ENCODE peak calls at places on chromosome 14, in eight cellular contexts. One of them, this sample, is unnamed.
A peak's percentile ranks its signal among the peaks of the same experiment; 100 is the strongest.

GRCh38 chr14:58078471-58078870 is 73.5 kb downstream of the ARMH4 start:
- DNase-seq in epithelial cell of proximal tubule: no peak
- DNase-seq in OCI-LY7: no peak
- DNase-seq in lower leg skin: no peak
- DNase-seq in CD4-positive, alpha-beta T cell: no peak
- DNase-seq in right lobe of liver: no peak
- DNase-seq in MM.1S: no peak
- DNase-seq in right atrium auricular region: no peak
- DNase-seq in this sample: no peak

GRCh38 chr14:99729991-99730875 is 46.1 kb downstream of the CYP46A1 start:
- DNase-seq in epithelial cell of proximal tubule: no peak
- DNase-seq in OCI-LY7: peak; percentile 54
- DNase-seq in lower leg skin: peak; percentile 91
- DNase-seq in CD4-positive, alpha-beta T cell: peak; percentile 56
- DNase-seq in right lobe of liver: peak; percentile 71
- DNase-seq in MM.1S: peak; percentile 39
- DNase-seq in right atrium auricular region: peak; percentile 59
- DNase-seq in this sample: peak; percentile 79

GRCh38 chr14:75829316-75829715 is 152.5 kb downstream of the TGFB3 start:
- DNase-seq in epithelial cell of proximal tubule: no peak
- DNase-seq in OCI-LY7: no peak
- DNase-seq in lower leg skin: no peak
- DNase-seq in CD4-positive, alpha-beta T cell: no peak
- DNase-seq in right lobe of liver: no peak
- DNase-seq in MM.1S: no peak
- DNase-seq in right atrium auricular region: no peak
- DNase-seq in this sample: no peak

GRCh38 chr14:106844608-106845285 is 1318.4 kb downstream of the TMEM121 start:
- DNase-seq in epithelial cell of proximal tubule: no peak
- DNase-seq in OCI-LY7: peak; percentile 82
- DNase-seq in lower leg skin: peak; percentile 94
- DNase-seq in CD4-positive, alpha-beta T cell: peak; percentile 47
- DNase-seq in right lobe of liver: peak; percentile 76
- DNase-seq in MM.1S: no peak
- DNase-seq in right atrium auricular region: no peak
- DNase-seq in this sample: peak; percentile 65

GRCh38 chr14:77100961-77101360 is 2.9 kb downstream of the CIPC start:
- DNase-seq in epithelial cell of proximal tubule: no peak
- DNase-seq in OCI-LY7: peak; percentile 69
- DNase-seq in lower leg skin: no peak
- DNase-seq in CD4-positive, alpha-beta T cell: no peak
- DNase-seq in right lobe of liver: no peak
- DNase-seq in MM.1S: no peak
- DNase-seq in right atrium auricular region: no peak
- DNase-seq in this sample: no peak

GRCh38 chr14:91830777-91831176 is 36.6 kb downstream of the TC2N start:
- DNase-seq in epithelial cell of proximal tubule: no peak
- DNase-seq in OCI-LY7: no peak
- DNase-seq in lower leg skin: no peak
- DNase-seq in CD4-positive, alpha-beta T cell: no peak
- DNase-seq in right lobe of liver: no peak
- DNase-seq in MM.1S: no peak
- DNase-seq in right atrium auricular region: no peak
- DNase-seq in this sample: peak; percentile 31

GRCh38 chr14:95915326-95915725 is 38.7 kb downstream of the TUNAR start:
- DNase-seq in epithelial cell of proximal tubule: peak; percentile 83
- DNase-seq in OCI-LY7: no peak
- DNase-seq in lower leg skin: no peak
- DNase-seq in CD4-positive, alpha-beta T cell: no peak
- DNase-seq in right lobe of liver: no peak
- DNase-seq in MM.1S: no peak
- DNase-seq in right atrium auricular region: no peak
- DNase-seq in this sample: no peak

GRCh38 chr14:105384041-105384557 is 14.2 kb upstream of the TEX22 start:
- DNase-seq in epithelial cell of proximal tubule: no peak
- DNase-seq in OCI-LY7: no peak
- DNase-seq in lower leg skin: no peak
- DNase-seq in CD4-positive, alpha-beta T cell: no peak
- DNase-seq in right lobe of liver: no peak
- DNase-seq in MM.1S: no peak
- DNase-seq in right atrium auricular region: no peak
- DNase-seq in this sample: no peak

GRCh38 chr14:47833006-47833405 is 157.6 kb upstream of the MDGA2 start:
- DNase-seq in epithelial cell of proximal tubule: no peak
- DNase-seq in OCI-LY7: no peak
- DNase-seq in lower leg skin: no peak
- DNase-seq in CD4-positive, alpha-beta T cell: no peak
- DNase-seq in right lobe of liver: no peak
- DNase-seq in MM.1S: no peak
- DNase-seq in right atrium auricular region: no peak
- DNase-seq in this sample: no peak

GRCh38 chr14:21018286-21018685 is 6.6 kb downstream of the NDRG2 start:
- DNase-seq in epithelial cell of proximal tubule: no peak
- DNase-seq in OCI-LY7: no peak
- DNase-seq in lower leg skin: peak; percentile 79
- DNase-seq in CD4-positive, alpha-beta T cell: no peak
- DNase-seq in right lobe of liver: no peak
- DNase-seq in MM.1S: no peak
- DNase-seq in right atrium auricular region: no peak
- DNase-seq in this sample: no peak

GRCh38 chr14:45811155-45811554 is 558.2 kb upstream of the MIS18BP1 start:
- DNase-seq in epithelial cell of proximal tubule: no peak
- DNase-seq in OCI-LY7: no peak
- DNase-seq in lower leg skin: no peak
- DNase-seq in CD4-positive, alpha-beta T cell: no peak
- DNase-seq in right lobe of liver: no peak
- DNase-seq in MM.1S: no peak
- DNase-seq in right atrium auricular region: no peak
- DNase-seq in this sample: no peak

GRCh38 chr14:106733771-106734170 is 1207.4 kb downstream of the TMEM121 start:
- DNase-seq in epithelial cell of proximal tubule: no peak
- DNase-seq in OCI-LY7: no peak
- DNase-seq in lower leg skin: no peak
- DNase-seq in CD4-positive, alpha-beta T cell: no peak
- DNase-seq in right lobe of liver: no peak
- DNase-seq in MM.1S: no peak
- DNase-seq in right atrium auricular region: no peak
- DNase-seq in this sample: no peak

GRCh38 chr14:34053666-34054065 is 102.8 kb upstream of the EGLN3 start:
- DNase-seq in epithelial cell of proximal tubule: no peak
- DNase-seq in OCI-LY7: no peak
- DNase-seq in lower leg skin: no peak
- DNase-seq in CD4-positive, alpha-beta T cell: no peak
- DNase-seq in right lobe of liver: no peak
- DNase-seq in MM.1S: no peak
- DNase-seq in right atrium auricular region: no peak
- DNase-seq in this sample: no peak

GRCh38 chr14:100872641-100873071 is 30.9 kb downstream of the RTL1 start:
- DNase-seq in epithelial cell of proximal tubule: no peak
- DNase-seq in OCI-LY7: no peak
- DNase-seq in lower leg skin: peak; percentile 81
- DNase-seq in CD4-positive, alpha-beta T cell: no peak
- DNase-seq in right lobe of liver: no peak
- DNase-seq in MM.1S: no peak
- DNase-seq in right atrium auricular region: no peak
- DNase-seq in this sample: no peak

GRCh38 chr14:64506751-64507150 is 2.2 kb downstream of the ZBTB1 start:
- DNase-seq in epithelial cell of proximal tubule: no peak
- DNase-seq in OCI-LY7: peak; percentile 25
- DNase-seq in lower leg skin: no peak
- DNase-seq in CD4-positive, alpha-beta T cell: no peak
- DNase-seq in right lobe of liver: no peak
- DNase-seq in MM.1S: no peak
- DNase-seq in right atrium auricular region: no peak
- DNase-seq in this sample: no peak

GRCh38 chr14:37601849-37602248 is 6.4 kb downstream of the TTC6 start:
- DNase-seq in epithelial cell of proximal tubule: no peak
- DNase-seq in OCI-LY7: no peak
- DNase-seq in lower leg skin: no peak
- DNase-seq in CD4-positive, alpha-beta T cell: no peak
- DNase-seq in right lobe of liver: peak; percentile 21
- DNase-seq in MM.1S: no peak
- DNase-seq in right atrium auricular region: no peak
- DNase-seq in this sample: no peak

GRCh38 chr14:76923422-76924362 is 97.5 kb downstream of the LRRC74A start:
- DNase-seq in epithelial cell of proximal tubule: no peak
- DNase-seq in OCI-LY7: no peak
- DNase-seq in lower leg skin: no peak
- DNase-seq in CD4-positive, alpha-beta T cell: no peak
- DNase-seq in right lobe of liver: no peak
- DNase-seq in MM.1S: no peak
- DNase-seq in right atrium auricular region: no peak
- DNase-seq in this sample: no peak

GRCh38 chr14:100108042-100108825 is 43.0 kb downstream of the EVL start:
- DNase-seq in epithelial cell of proximal tubule: no peak
- DNase-seq in OCI-LY7: peak; percentile 73
- DNase-seq in lower leg skin: peak; percentile 97
- DNase-seq in CD4-positive, alpha-beta T cell: peak; percentile 89
- DNase-seq in right lobe of liver: peak; percentile 77
- DNase-seq in MM.1S: peak; percentile 36
- DNase-seq in right atrium auricular region: peak; percentile 80
- DNase-seq in this sample: peak; percentile 95

DNA sequence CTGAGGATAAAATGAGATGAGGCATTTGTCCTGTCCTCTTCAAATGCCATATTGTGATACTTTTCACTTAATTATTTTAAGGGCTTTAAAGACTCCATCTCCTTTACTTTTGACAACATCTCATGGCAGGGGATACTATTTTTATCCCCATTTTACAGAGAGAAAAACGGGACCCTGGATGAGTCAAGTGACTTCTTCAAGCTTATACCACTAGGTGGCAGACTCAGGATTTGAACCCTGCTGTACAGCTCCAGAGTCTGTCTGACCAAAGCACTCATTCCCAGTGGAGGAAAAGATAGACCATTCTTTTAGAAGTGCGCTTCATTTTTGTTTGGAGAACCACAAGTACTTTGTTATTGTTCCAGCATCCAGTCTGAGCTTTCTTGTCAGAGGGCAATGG is 1.7 kb upstream of the SMOC1 start:
- DNase-seq in epithelial cell of proximal tubule: no peak
- DNase-seq in OCI-LY7: peak; percentile 6
- DNase-seq in lower leg skin: no peak
- DNase-seq in CD4-positive, alpha-beta T cell: no peak
- DNase-seq in right lobe of liver: no peak
- DNase-seq in MM.1S: peak; percentile 37
- DNase-seq in right atrium auricular region: no peak
- DNase-seq in this sample: no peak
- TF ChIP-seq CTCF in epithelial cell of proximal tubule: peak; percentile 61
- TF ChIP-seq CTCF in OCI-LY7: peak; percentile 70
- TF ChIP-seq CTCF in lower leg skin: no peak
- TF ChIP-seq CTCF in CD4-positive, alpha-beta T cell: no peak
- TF ChIP-seq CTCF in right lobe of liver: peak; percentile 65
- TF ChIP-seq CTCF in MM.1S: peak; percentile 47
- TF ChIP-seq CTCF in right atrium auricular region: peak; percentile 34
- TF ChIP-seq CTCF in this sample: peak; percentile 54

GRCh38 chr14:93346926-93347721 is at the start of gene COX8C:
- DNase-seq in epithelial cell of proximal tubule: no peak
- DNase-seq in OCI-LY7: no peak
- DNase-seq in lower leg skin: no peak
- DNase-seq in CD4-positive, alpha-beta T cell: no peak
- DNase-seq in right lobe of liver: peak; percentile 17
- DNase-seq in MM.1S: no peak
- DNase-seq in right atrium auricular region: no peak
- DNase-seq in this sample: no peak
- TF ChIP-seq CTCF in epithelial cell of proximal tubule: no peak
- TF ChIP-seq CTCF in OCI-LY7: no peak
- TF ChIP-seq CTCF in lower leg skin: no peak
- TF ChIP-seq CTCF in CD4-positive, alpha-beta T cell: no peak
- TF ChIP-seq CTCF in right lobe of liver: no peak
- TF ChIP-seq CTCF in MM.1S: no peak
- TF ChIP-seq CTCF in right atrium auricular region: no peak
- TF ChIP-seq CTCF in this sample: no peak

GRCh38 chr14:93035585-93035916 is 80.2 kb downstream of the ITPK1 start:
- DNase-seq in epithelial cell of proximal tubule: no peak
- DNase-seq in OCI-LY7: no peak
- DNase-seq in lower leg skin: no peak
- DNase-seq in CD4-positive, alpha-beta T cell: no peak
- DNase-seq in right lobe of liver: no peak
- DNase-seq in MM.1S: no peak
- DNase-seq in right atrium auricular region: no peak
- DNase-seq in this sample: no peak

GRCh38 chr14:93033983-93034670 is 81.6 kb downstream of the ITPK1 start:
- DNase-seq in epithelial cell of proximal tubule: no peak
- DNase-seq in OCI-LY7: peak; percentile 63
- DNase-seq in lower leg skin: no peak
- DNase-seq in CD4-positive, alpha-beta T cell: peak; percentile 11
- DNase-seq in right lobe of liver: no peak
- DNase-seq in MM.1S: no peak
- DNase-seq in right atrium auricular region: no peak
- DNase-seq in this sample: peak; percentile 75

GRCh38 chr14:93035917-93036651 is 79.6 kb downstream of the ITPK1 start:
- DNase-seq in epithelial cell of proximal tubule: no peak
- DNase-seq in OCI-LY7: no peak
- DNase-seq in lower leg skin: no peak
- DNase-seq in CD4-positive, alpha-beta T cell: no peak
- DNase-seq in right lobe of liver: no peak
- DNase-seq in MM.1S: no peak
- DNase-seq in right atrium auricular region: no peak
- DNase-seq in this sample: no peak

GRCh38 chr14:93033039-93033982 is 82.4 kb downstream of the ITPK1 start:
- DNase-seq in epithelial cell of proximal tubule: no peak
- DNase-seq in OCI-LY7: peak; percentile 5
- DNase-seq in lower leg skin: no peak
- DNase-seq in CD4-positive, alpha-beta T cell: no peak
- DNase-seq in right lobe of liver: no peak
- DNase-seq in MM.1S: no peak
- DNase-seq in right atrium auricular region: no peak
- DNase-seq in this sample: peak; percentile 20

DNA sequence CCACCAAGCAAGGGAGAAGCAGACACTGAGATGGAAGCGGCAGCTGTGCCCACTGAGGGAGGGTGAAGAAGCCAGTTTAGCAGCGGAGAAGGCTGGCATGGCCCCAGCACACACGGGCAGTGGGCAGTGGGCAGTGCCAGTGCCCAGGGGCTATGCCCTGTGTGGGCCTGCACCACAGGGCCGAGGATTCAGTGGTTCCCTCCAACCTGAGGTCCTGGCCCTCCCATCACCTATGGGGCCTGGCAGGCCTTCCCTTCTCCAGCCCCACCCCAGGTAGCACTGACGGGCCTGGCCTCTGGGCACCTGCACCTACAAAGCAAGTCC is 81.1 kb downstream of the ITPK1 start:
- DNase-seq in epithelial cell of proximal tubule: no peak
- DNase-seq in OCI-LY7: no peak
- DNase-seq in lower leg skin: no peak
- DNase-seq in CD4-positive, alpha-beta T cell: no peak
- DNase-seq in right lobe of liver: no peak
- DNase-seq in MM.1S: no peak
- DNase-seq in right atrium auricular region: no peak
- DNase-seq in this sample: no peak
- TF ChIP-seq CTCF in epithelial cell of proximal tubule: no peak
- TF ChIP-seq CTCF in OCI-LY7: no peak
- TF ChIP-seq CTCF in lower leg skin: no peak
- TF ChIP-seq CTCF in CD4-positive, alpha-beta T cell: peak; percentile 2
- TF ChIP-seq CTCF in right lobe of liver: no peak
- TF ChIP-seq CTCF in MM.1S: no peak
- TF ChIP-seq CTCF in right atrium auricular region: no peak
- TF ChIP-seq CTCF in this sample: peak; percentile 30

DNA sequence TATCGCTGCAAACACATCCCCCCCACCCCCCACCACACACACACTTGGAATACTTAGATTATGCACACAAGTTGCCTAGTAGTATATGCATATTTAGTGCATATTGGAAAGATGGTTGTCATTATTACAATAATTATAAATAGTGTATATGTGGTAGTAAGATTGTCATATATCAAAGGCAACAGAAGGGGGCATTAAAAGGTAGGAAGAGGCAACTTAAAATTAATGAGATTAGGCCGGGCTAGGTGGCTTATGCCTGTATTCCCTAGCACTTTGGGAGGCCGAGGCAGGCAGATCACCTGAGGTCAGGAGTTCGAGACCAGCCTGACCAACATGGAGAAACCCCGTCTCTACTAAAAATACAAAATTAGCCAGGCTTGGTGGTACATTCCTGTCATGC is 52.1 kb downstream of the GSC start:
- DNase-seq in epithelial cell of proximal tubule: no peak
- DNase-seq in OCI-LY7: no peak
- DNase-seq in lower leg skin: no peak
- DNase-seq in CD4-positive, alpha-beta T cell: no peak
- DNase-seq in right lobe of liver: no peak
- DNase-seq in MM.1S: no peak
- DNase-seq in right atrium auricular region: no peak
- DNase-seq in this sample: no peak
- TF ChIP-seq CTCF in epithelial cell of proximal tubule: no peak
- TF ChIP-seq CTCF in OCI-LY7: peak; percentile 16
- TF ChIP-seq CTCF in lower leg skin: no peak
- TF ChIP-seq CTCF in CD4-positive, alpha-beta T cell: no peak
- TF ChIP-seq CTCF in right lobe of liver: no peak
- TF ChIP-seq CTCF in MM.1S: no peak
- TF ChIP-seq CTCF in right atrium auricular region: no peak
- TF ChIP-seq CTCF in this sample: no peak